ENCODE peak calls at places on chromosomes 3 and 15, in ten cellular contexts. One of them, this sample, is unnamed.
A peak's percentile ranks its signal among the peaks of the same experiment; 100 is the strongest.

GRCh38 chr3:21778715-21779114 is 27.7 kb upstream of the ZNF385D start:
- DNase-seq in NB4: no peak
- DNase-seq in HFFc6: no peak
- DNase-seq in foreskin fibroblast: no peak
- DNase-seq in GM12878: no peak
- DNase-seq in dorsolateral prefrontal cortex: no peak
- DNase-seq in PC-9: no peak
- DNase-seq in heart right ventricle: no peak
- DNase-seq in GM12864: no peak
- DNase-seq in gastrocnemius medialis: no peak
- DNase-seq in this sample: no peak

GRCh38 chr3:70811880-70812279 is 499.4 kb upstream of the MDFIC2 start:
- DNase-seq in NB4: no peak
- DNase-seq in HFFc6: peak; percentile 39
- DNase-seq in foreskin fibroblast: peak; percentile 44
- DNase-seq in GM12878: no peak
- DNase-seq in dorsolateral prefrontal cortex: no peak
- DNase-seq in PC-9: no peak
- DNase-seq in heart right ventricle: peak; percentile 49
- DNase-seq in GM12864: no peak
- DNase-seq in gastrocnemius medialis: peak; percentile 58
- DNase-seq in this sample: peak; percentile 24

GRCh38 chr15:40511472-40512133 is 40.8 kb downstream of the CHST14 start:
- DNase-seq in NB4: peak; percentile 56
- DNase-seq in HFFc6: peak; percentile 3
- DNase-seq in foreskin fibroblast: peak; percentile 33
- DNase-seq in GM12878: no peak
- DNase-seq in dorsolateral prefrontal cortex: no peak
- DNase-seq in PC-9: peak; percentile 82
- DNase-seq in heart right ventricle: peak; percentile 73
- DNase-seq in GM12864: no peak
- DNase-seq in gastrocnemius medialis: peak; percentile 72
- DNase-seq in this sample: peak; percentile 79

GRCh38 chr15:29913528-29914135 is 91.4 kb upstream of the TJP1 start:
- DNase-seq in NB4: no peak
- DNase-seq in HFFc6: peak; percentile 64
- DNase-seq in foreskin fibroblast: peak; percentile 80
- DNase-seq in GM12878: no peak
- DNase-seq in dorsolateral prefrontal cortex: no peak
- DNase-seq in PC-9: no peak
- DNase-seq in heart right ventricle: no peak
- DNase-seq in GM12864: no peak
- DNase-seq in gastrocnemius medialis: no peak
- DNase-seq in this sample: no peak

GRCh38 chr3:188749010-188749617 is 422.7 kb upstream of the TPRG1 start:
- DNase-seq in NB4: peak; percentile 47
- DNase-seq in HFFc6: no peak
- DNase-seq in foreskin fibroblast: no peak
- DNase-seq in GM12878: no peak
- DNase-seq in dorsolateral prefrontal cortex: no peak
- DNase-seq in PC-9: no peak
- DNase-seq in heart right ventricle: no peak
- DNase-seq in GM12864: peak; percentile 13
- DNase-seq in gastrocnemius medialis: no peak
- DNase-seq in this sample: peak; percentile 28

GRCh38 chr3:38669668-38670067 is 20.2 kb upstream of the SCN5A start:
- DNase-seq in NB4: no peak
- DNase-seq in HFFc6: no peak
- DNase-seq in foreskin fibroblast: no peak
- DNase-seq in GM12878: no peak
- DNase-seq in dorsolateral prefrontal cortex: no peak
- DNase-seq in PC-9: no peak
- DNase-seq in heart right ventricle: no peak
- DNase-seq in GM12864: no peak
- DNase-seq in gastrocnemius medialis: no peak
- DNase-seq in this sample: no peak

GRCh38 chr15:67303490-67304363 is 49.1 kb downstream of the IQCH start:
- DNase-seq in NB4: peak; percentile 39
- DNase-seq in HFFc6: peak; percentile 15
- DNase-seq in foreskin fibroblast: no peak
- DNase-seq in GM12878: peak; percentile 24
- DNase-seq in dorsolateral prefrontal cortex: no peak
- DNase-seq in PC-9: no peak
- DNase-seq in heart right ventricle: peak; percentile 6
- DNase-seq in GM12864: peak; percentile 29
- DNase-seq in gastrocnemius medialis: no peak
- DNase-seq in this sample: peak; percentile 18

GRCh38 chr15:48331796-48332641 is 790 bp downstream of the DUT start:
- DNase-seq in NB4: peak; percentile 91
- DNase-seq in HFFc6: peak; percentile 31
- DNase-seq in foreskin fibroblast: no peak
- DNase-seq in GM12878: no peak
- DNase-seq in dorsolateral prefrontal cortex: peak; percentile 55
- DNase-seq in PC-9: peak; percentile 44
- DNase-seq in heart right ventricle: peak; percentile 82
- DNase-seq in GM12864: peak; percentile 22
- DNase-seq in gastrocnemius medialis: peak; percentile 71
- DNase-seq in this sample: peak; percentile 36

GRCh38 chr3:53196575-53197407 is 35.8 kb downstream of the PRKCD start:
- DNase-seq in NB4: peak; percentile 83
- DNase-seq in HFFc6: no peak
- DNase-seq in foreskin fibroblast: no peak
- DNase-seq in GM12878: peak; percentile 79
- DNase-seq in dorsolateral prefrontal cortex: peak; percentile 46
- DNase-seq in PC-9: peak; percentile 38
- DNase-seq in heart right ventricle: no peak
- DNase-seq in GM12864: peak; percentile 87
- DNase-seq in gastrocnemius medialis: no peak
- DNase-seq in this sample: no peak

GRCh38 chr3:13279532-13279910 is 140.6 kb downstream of the NUP210 start:
- DNase-seq in NB4: no peak
- DNase-seq in HFFc6: no peak
- DNase-seq in foreskin fibroblast: no peak
- DNase-seq in GM12878: no peak
- DNase-seq in dorsolateral prefrontal cortex: no peak
- DNase-seq in PC-9: no peak
- DNase-seq in heart right ventricle: no peak
- DNase-seq in GM12864: no peak
- DNase-seq in gastrocnemius medialis: no peak
- DNase-seq in this sample: no peak

GRCh38 chr3:14222900-14223594 is 44.4 kb downstream of the LSM3 start:
- DNase-seq in NB4: no peak
- DNase-seq in HFFc6: peak; percentile 42
- DNase-seq in foreskin fibroblast: no peak
- DNase-seq in GM12878: peak; percentile 17
- DNase-seq in dorsolateral prefrontal cortex: no peak
- DNase-seq in PC-9: no peak
- DNase-seq in heart right ventricle: no peak
- DNase-seq in GM12864: peak; percentile 21
- DNase-seq in gastrocnemius medialis: no peak
- DNase-seq in this sample: no peak

GRCh38 chr15:101391981-101392566 is 97.0 kb upstream of the SNRPA1 start:
- DNase-seq in NB4: no peak
- DNase-seq in HFFc6: no peak
- DNase-seq in foreskin fibroblast: no peak
- DNase-seq in GM12878: peak; percentile 2
- DNase-seq in dorsolateral prefrontal cortex: no peak
- DNase-seq in PC-9: no peak
- DNase-seq in heart right ventricle: no peak
- DNase-seq in GM12864: no peak
- DNase-seq in gastrocnemius medialis: no peak
- DNase-seq in this sample: no peak

GRCh38 chr3:61924065-61924740 is 362.8 kb downstream of the PTPRG start:
- DNase-seq in NB4: no peak
- DNase-seq in HFFc6: no peak
- DNase-seq in foreskin fibroblast: no peak
- DNase-seq in GM12878: no peak
- DNase-seq in dorsolateral prefrontal cortex: no peak
- DNase-seq in PC-9: no peak
- DNase-seq in heart right ventricle: peak; percentile 80
- DNase-seq in GM12864: no peak
- DNase-seq in gastrocnemius medialis: peak; percentile 94
- DNase-seq in this sample: peak; percentile 14

GRCh38 chr15:75561888-75562287 is 17.2 kb downstream of the PTPN9 start:
- DNase-seq in NB4: no peak
- DNase-seq in HFFc6: no peak
- DNase-seq in foreskin fibroblast: no peak
- DNase-seq in GM12878: no peak
- DNase-seq in dorsolateral prefrontal cortex: no peak
- DNase-seq in PC-9: no peak
- DNase-seq in heart right ventricle: no peak
- DNase-seq in GM12864: no peak
- DNase-seq in gastrocnemius medialis: no peak
- DNase-seq in this sample: no peak

GRCh38 chr15:78726870-78727551 is 84.3 kb downstream of the ADAMTS7 start:
- DNase-seq in NB4: peak; percentile 62
- DNase-seq in HFFc6: no peak
- DNase-seq in foreskin fibroblast: no peak
- DNase-seq in GM12878: no peak
- DNase-seq in dorsolateral prefrontal cortex: no peak
- DNase-seq in PC-9: peak; percentile 30
- DNase-seq in heart right ventricle: no peak
- DNase-seq in GM12864: peak; percentile 16
- DNase-seq in gastrocnemius medialis: no peak
- DNase-seq in this sample: peak; percentile 59

GRCh38 chr3:156792114-156792513 is 34.0 kb upstream of the LEKR1 start:
- DNase-seq in NB4: no peak
- DNase-seq in HFFc6: no peak
- DNase-seq in foreskin fibroblast: no peak
- DNase-seq in GM12878: no peak
- DNase-seq in dorsolateral prefrontal cortex: no peak
- DNase-seq in PC-9: no peak
- DNase-seq in heart right ventricle: no peak
- DNase-seq in GM12864: no peak
- DNase-seq in gastrocnemius medialis: no peak
- DNase-seq in this sample: no peak

GRCh38 chr3:153442386-153442785 is 280.4 kb downstream of the RAP2B start:
- DNase-seq in NB4: no peak
- DNase-seq in HFFc6: no peak
- DNase-seq in foreskin fibroblast: peak; percentile 6
- DNase-seq in GM12878: no peak
- DNase-seq in dorsolateral prefrontal cortex: no peak
- DNase-seq in PC-9: no peak
- DNase-seq in heart right ventricle: no peak
- DNase-seq in GM12864: no peak
- DNase-seq in gastrocnemius medialis: no peak
- DNase-seq in this sample: no peak

GRCh38 chr15:71109130-71109529 is 6.1 kb upstream of the THSD4 start:
- DNase-seq in NB4: no peak
- DNase-seq in HFFc6: peak; percentile 79
- DNase-seq in foreskin fibroblast: peak; percentile 67
- DNase-seq in GM12878: no peak
- DNase-seq in dorsolateral prefrontal cortex: no peak
- DNase-seq in PC-9: no peak
- DNase-seq in heart right ventricle: no peak
- DNase-seq in GM12864: no peak
- DNase-seq in gastrocnemius medialis: no peak
- DNase-seq in this sample: no peak
- TF ChIP-seq CTCF in NB4: no peak
- TF ChIP-seq CTCF in HFFc6: peak; percentile 65
- TF ChIP-seq CTCF in foreskin fibroblast: peak; percentile 45
- TF ChIP-seq CTCF in GM12878: no peak
- TF ChIP-seq CTCF in dorsolateral prefrontal cortex: no peak
- TF ChIP-seq CTCF in PC-9: no peak
- TF ChIP-seq CTCF in heart right ventricle: no peak
- TF ChIP-seq CTCF in GM12864: no peak
- TF ChIP-seq CTCF in gastrocnemius medialis: no peak
- TF ChIP-seq CTCF in this sample: no peak

GRCh38 chr3:72924055-72924454 is 36.2 kb downstream of the GXYLT2 start:
- DNase-seq in NB4: peak; percentile 21
- DNase-seq in HFFc6: no peak
- DNase-seq in foreskin fibroblast: no peak
- DNase-seq in GM12878: no peak
- DNase-seq in dorsolateral prefrontal cortex: no peak
- DNase-seq in PC-9: no peak
- DNase-seq in heart right ventricle: no peak
- DNase-seq in GM12864: no peak
- DNase-seq in gastrocnemius medialis: no peak
- DNase-seq in this sample: no peak
- TF ChIP-seq CTCF in NB4: peak; percentile 15
- TF ChIP-seq CTCF in HFFc6: peak; percentile 33
- TF ChIP-seq CTCF in foreskin fibroblast: peak; percentile 2
- TF ChIP-seq CTCF in GM12878: no peak
- TF ChIP-seq CTCF in dorsolateral prefrontal cortex: no peak
- TF ChIP-seq CTCF in PC-9: no peak
- TF ChIP-seq CTCF in heart right ventricle: no peak
- TF ChIP-seq CTCF in GM12864: peak; percentile 45
- TF ChIP-seq CTCF in gastrocnemius medialis: no peak
- TF ChIP-seq CTCF in this sample: no peak

DNA sequence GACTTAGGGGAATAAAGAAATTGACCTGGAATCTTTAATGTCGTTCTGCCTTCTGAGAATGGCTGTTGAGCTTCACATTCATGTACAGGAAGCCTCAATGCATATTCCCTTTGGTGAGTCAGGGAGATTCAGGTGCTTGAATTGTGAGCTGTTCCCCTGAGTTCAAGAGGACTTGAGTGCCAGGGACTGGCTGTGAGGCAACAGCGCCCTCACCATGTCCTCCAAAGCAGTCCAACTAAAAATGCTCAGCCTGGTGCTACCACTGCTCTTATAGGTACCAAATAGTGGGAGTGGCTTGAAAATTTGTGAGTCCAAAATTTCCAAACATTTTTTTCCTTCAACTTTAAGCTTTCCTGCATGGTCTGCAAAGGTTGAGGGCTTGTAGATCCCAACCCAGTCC is 54.1 kb downstream of the LEO1 start:
- DNase-seq in NB4: peak; percentile 54
- DNase-seq in HFFc6: no peak
- DNase-seq in foreskin fibroblast: no peak
- DNase-seq in GM12878: no peak
- DNase-seq in dorsolateral prefrontal cortex: no peak
- DNase-seq in PC-9: peak; percentile 36
- DNase-seq in heart right ventricle: no peak
- DNase-seq in GM12864: no peak
- DNase-seq in gastrocnemius medialis: no peak
- DNase-seq in this sample: no peak
- TF ChIP-seq CTCF in NB4: peak; percentile 47
- TF ChIP-seq CTCF in HFFc6: peak; percentile 64
- TF ChIP-seq CTCF in foreskin fibroblast: peak; percentile 31
- TF ChIP-seq CTCF in GM12878: peak; percentile 37
- TF ChIP-seq CTCF in dorsolateral prefrontal cortex: no peak
- TF ChIP-seq CTCF in PC-9: peak; percentile 50
- TF ChIP-seq CTCF in heart right ventricle: no peak
- TF ChIP-seq CTCF in GM12864: peak; percentile 45
- TF ChIP-seq CTCF in gastrocnemius medialis: no peak
- TF ChIP-seq CTCF in this sample: no peak

DNA sequence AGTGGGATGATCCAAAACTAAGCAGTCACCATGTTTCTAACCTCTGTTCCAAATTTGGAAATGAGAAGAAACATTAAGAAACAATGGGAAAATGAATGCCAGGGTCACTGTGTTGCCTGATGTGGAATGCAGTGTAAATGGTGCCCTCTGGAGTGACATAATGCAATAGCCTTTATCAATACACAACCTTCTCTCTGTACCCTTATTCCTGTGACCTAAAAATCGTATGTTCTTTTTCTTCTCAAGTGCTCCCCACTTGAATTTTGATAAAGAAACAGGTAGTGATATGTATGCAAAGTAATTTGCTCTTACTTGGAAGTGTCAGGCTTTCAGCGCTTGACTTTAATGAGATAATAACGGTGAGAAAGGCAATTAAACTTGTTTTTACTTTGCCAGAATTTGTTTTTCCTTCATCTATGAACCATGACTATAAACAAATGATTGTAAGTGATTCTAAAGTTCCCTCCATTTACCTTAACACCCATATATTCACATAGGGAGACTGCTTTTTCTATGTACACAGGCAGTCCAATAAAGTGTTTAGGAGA is 145.8 kb upstream of the THRB start:
- DNase-seq in NB4: peak; percentile 2
- DNase-seq in HFFc6: peak; percentile 7
- DNase-seq in foreskin fibroblast: peak; percentile 23
- DNase-seq in GM12878: no peak
- DNase-seq in dorsolateral prefrontal cortex: no peak
- DNase-seq in PC-9: peak; percentile 6
- DNase-seq in heart right ventricle: no peak
- DNase-seq in GM12864: no peak
- DNase-seq in gastrocnemius medialis: no peak
- DNase-seq in this sample: no peak
- TF ChIP-seq CTCF in NB4: peak; percentile 10
- TF ChIP-seq CTCF in HFFc6: peak; percentile 44
- TF ChIP-seq CTCF in foreskin fibroblast: peak; percentile 42
- TF ChIP-seq CTCF in GM12878: peak; percentile 22
- TF ChIP-seq CTCF in dorsolateral prefrontal cortex: peak; percentile 37
- TF ChIP-seq CTCF in PC-9: peak; percentile 65
- TF ChIP-seq CTCF in heart right ventricle: no peak
- TF ChIP-seq CTCF in GM12864: peak; percentile 25
- TF ChIP-seq CTCF in gastrocnemius medialis: peak; percentile 11
- TF ChIP-seq CTCF in this sample: peak; percentile 69

This sample was measured in body of pancreas.